ENCODE peak calls at places on chromosomes 4 and X, in four cellular contexts. One of them, this sample, is unnamed.

GRCh38 chrX:44770111-44770510 is 73.7 kb upstream of the DUSP21 start:
- DNase-seq in upper lobe of right lung: no peak
- DNase-seq in heart right ventricle: no peak
- DNase-seq in right cardiac atrium: no peak
- DNase-seq in this sample: no peak

GRCh38 chrX:10617964-10618342 is 2.4 kb downstream of the MID1 start:
- DNase-seq in upper lobe of right lung: no peak
- DNase-seq in right cardiac atrium: no peak
- DNase-seq in heart right ventricle: no peak
- DNase-seq in this sample: no peak

GRCh38 chrX:121307441-121307840 is 260.0 kb downstream of the GLUD2 start:
- DNase-seq in right cardiac atrium: no peak
- DNase-seq in upper lobe of right lung: no peak
- DNase-seq in heart right ventricle: no peak
- DNase-seq in this sample: no peak

GRCh38 chrX:129957241-129958099 is 25.0 kb upstream of the BCORL1 start:
- DNase-seq in right cardiac atrium: peak; percentile 57
- DNase-seq in upper lobe of right lung: peak; percentile 89
- DNase-seq in heart right ventricle: peak; percentile 67
- DNase-seq in this sample: peak; percentile 62

GRCh38 chr4:169619518-169619957 is 840 bp upstream of the CLCN3 start:
- DNase-seq in upper lobe of right lung: no peak
- DNase-seq in heart right ventricle: no peak
- DNase-seq in right cardiac atrium: no peak
- DNase-seq in this sample: peak; percentile 78

GRCh38 chrX:153647461-153648357 is 706 bp downstream of the DUSP9 start:
- DNase-seq in right cardiac atrium: no peak
- DNase-seq in upper lobe of right lung: no peak
- DNase-seq in heart right ventricle: no peak
- DNase-seq in this sample: no peak

GRCh38 chrX:129777218-129777768 is 2.5 kb upstream of the SASH3 start:
- DNase-seq in right cardiac atrium: peak; percentile 26
- DNase-seq in upper lobe of right lung: peak; percentile 79
- DNase-seq in heart right ventricle: peak; percentile 47
- DNase-seq in this sample: peak; percentile 62

GRCh38 chr4:63275491-63275890 is 1133.8 kb downstream of the TECRL start:
- DNase-seq in upper lobe of right lung: no peak
- DNase-seq in heart right ventricle: no peak
- DNase-seq in right cardiac atrium: no peak
- DNase-seq in this sample: no peak

GRCh38 chr4:18540349-18540748 is 518.8 kb upstream of the LCORL start:
- DNase-seq in upper lobe of right lung: no peak
- DNase-seq in right cardiac atrium: no peak
- DNase-seq in heart right ventricle: no peak
- DNase-seq in this sample: no peak

DNA sequence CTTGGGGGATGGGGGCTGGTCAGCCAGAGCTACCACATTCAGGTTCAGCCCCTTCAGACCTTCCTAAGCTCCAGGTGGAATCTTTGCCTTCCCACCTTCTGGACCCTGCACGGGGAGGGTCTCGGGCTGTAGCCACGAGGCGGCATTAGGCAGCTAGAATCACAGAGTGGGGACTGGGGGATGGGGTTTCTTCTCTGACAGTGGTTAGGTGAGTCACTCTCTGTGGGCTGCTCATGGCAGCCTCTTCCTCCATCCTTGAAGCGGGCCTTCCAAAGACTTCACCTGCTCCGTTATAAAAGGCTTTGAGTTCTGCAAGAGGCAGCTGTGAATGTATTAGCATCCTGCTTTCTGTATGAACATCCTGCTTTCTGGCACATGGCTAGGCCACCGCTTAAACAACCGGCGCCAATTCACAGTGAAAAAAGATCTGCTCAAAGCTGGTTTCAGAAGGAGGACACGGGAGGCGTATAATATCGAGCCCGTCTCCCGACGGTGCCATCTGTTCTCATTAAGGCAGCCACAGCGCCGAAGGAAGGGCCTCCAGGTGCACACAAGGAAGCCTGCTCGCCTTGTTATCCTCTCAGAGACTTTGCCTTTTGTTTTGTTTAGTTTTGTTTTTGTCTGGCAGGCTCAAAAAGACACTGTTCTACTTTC is 74.3 kb upstream of the IGFBP7 start:
- DNase-seq in heart right ventricle: no peak
- DNase-seq in right cardiac atrium: no peak
- DNase-seq in upper lobe of right lung: no peak
- DNase-seq in this sample: no peak
- H3K27ac ChIP-seq in heart right ventricle: no peak overlapping the region
- H3K27ac ChIP-seq in right cardiac atrium: no peak overlapping the region
- H3K27ac ChIP-seq in upper lobe of right lung: no peak overlapping the region
- H3K27ac ChIP-seq in this sample: no peak overlapping the region

GRCh38 chr4:7818676-7819041 is 121.0 kb downstream of the AFAP1 start:
- DNase-seq in upper lobe of right lung: no peak
- DNase-seq in right cardiac atrium: no peak
- DNase-seq in heart right ventricle: no peak
- DNase-seq in this sample: peak; percentile 37
- H3K4me1 ChIP-seq in upper lobe of right lung: peaks cover 15% of the 10 kb centered on the region
- H3K4me1 ChIP-seq in right cardiac atrium: peaks cover 10% of the 10 kb centered on the region
- H3K4me1 ChIP-seq in heart right ventricle: peaks cover 23% of the 10 kb centered on the region
- H3K4me1 ChIP-seq in this sample: no peaks in the 10 kb centered on the region

GRCh38 chr4:77715414-77716290 is 103.5 kb downstream of the CNOT6L start:
- DNase-seq in upper lobe of right lung: no peak
- DNase-seq in right cardiac atrium: no peak
- DNase-seq in heart right ventricle: no peak
- DNase-seq in this sample: no peak

GRCh38 chr4:77721073-77721472 is 98.1 kb downstream of the CNOT6L start:
- DNase-seq in heart right ventricle: no peak
- DNase-seq in right cardiac atrium: no peak
- DNase-seq in upper lobe of right lung: no peak
- DNase-seq in this sample: no peak
- H3K27ac ChIP-seq in heart right ventricle: no peak overlapping the region
- H3K27ac ChIP-seq in right cardiac atrium: no peak overlapping the region
- H3K27ac ChIP-seq in upper lobe of right lung: no peak overlapping the region
- H3K27ac ChIP-seq in this sample: no peak overlapping the region

GRCh38 chr4:85744950-85745349 is 270.0 kb downstream of the ARHGAP24 start:
- DNase-seq in right cardiac atrium: no peak
- DNase-seq in heart right ventricle: no peak
- DNase-seq in upper lobe of right lung: no peak
- DNase-seq in this sample: no peak
- H3K4me1 ChIP-seq in right cardiac atrium: peaks cover 8% of the 10 kb centered on the region
- H3K4me1 ChIP-seq in heart right ventricle: peaks cover 19% of the 10 kb centered on the region
- H3K4me1 ChIP-seq in upper lobe of right lung: peaks cover 21% of the 10 kb centered on the region
- H3K4me1 ChIP-seq in this sample: no peaks in the 10 kb centered on the region

This sample was measured in small intestine.